ENCODE peak calls at places on chromosomes 6 and 20, in four cellular contexts. O is colonic mucosa; R is heart left ventricle; D is CD4-positive, CD25-positive, alpha-beta regulatory T cell. T is an unnamed sample. For H3K4me1, the result is how much of the 10 kb centered on the place peaks cover.

GRCh38 chr6:166556871-166557322 is 29.6 kb downstream of the RAMACL start:
- DNase-seq in O (peak), R (peak), D (no peak), T (no peak)

GRCh38 chr6:148971027-148971927 is 224.4 kb downstream of the UST start:
- DNase-seq in O (no peak), D (no peak), R (no peak), T (no peak)

GRCh38 chr6:63352587-63353281 is 33.0 kb upstream of the LGSN start:
- DNase-seq in O (peak), D (no peak), R (no peak), T (no peak)

GRCh38 chr20:16312998-16313397 is 260.2 kb downstream of the KIF16B start:
- DNase-seq in O (no peak), D (no peak), R (no peak), T (no peak)

GRCh38 chr6:118542184-118542952 is 5.7 kb upstream of the PLN start:
- DNase-seq in O (no peak), R (no peak), D (no peak), T (no peak)

GRCh38 chr6:108588586-108588985 is 27.9 kb downstream of the FOXO3 start:
- DNase-seq in R (no peak), O (peak), D (no peak), T (no peak)

GRCh38 chr6:16785496-16785895 is 24.2 kb upstream of the ATXN1 start:
- DNase-seq in D (no peak), O (no peak), R (no peak), T (no peak)

GRCh38 chr6:16752206-16752867 is 8.9 kb downstream of the ATXN1 start:
- DNase-seq in O (peak), R (no peak), D (no peak), T (no peak)

GRCh38 chr6:27891300-27891913 is 20.8 kb downstream of the OR2B2 start:
- DNase-seq in O (no peak), D (peak), R (no peak), T (no peak)

GRCh38 chr6:149449054-149449453 is 35.8 kb downstream of the ZC3H12D start:
- DNase-seq in O (no peak), R (no peak), D (no peak), T (no peak)

GRCh38 chr6:4371207-4371921 is 236.0 kb upstream of the ECI2 start:
- DNase-seq in O (no peak), R (no peak), D (no peak), T (no peak)

GRCh38 chr6:157001716-157002115 is 224.5 kb downstream of the ARID1B start:
- DNase-seq in D (no peak), R (no peak), O (no peak), T (no peak)

GRCh38 chr6:156996265-156996664 is 219.1 kb downstream of the ARID1B start:
- DNase-seq in R (no peak), O (no peak), D (no peak), T (no peak)

GRCh38 chr6:156998824-156999330 is 221.7 kb downstream of the ARID1B start:
- DNase-seq in D (no peak), R (no peak), O (no peak), T (no peak)

GRCh38 chr6:157002795-157003194 is 225.6 kb downstream of the ARID1B start:
- DNase-seq in D (no peak), R (no peak), O (no peak), T (no peak)

DNA sequence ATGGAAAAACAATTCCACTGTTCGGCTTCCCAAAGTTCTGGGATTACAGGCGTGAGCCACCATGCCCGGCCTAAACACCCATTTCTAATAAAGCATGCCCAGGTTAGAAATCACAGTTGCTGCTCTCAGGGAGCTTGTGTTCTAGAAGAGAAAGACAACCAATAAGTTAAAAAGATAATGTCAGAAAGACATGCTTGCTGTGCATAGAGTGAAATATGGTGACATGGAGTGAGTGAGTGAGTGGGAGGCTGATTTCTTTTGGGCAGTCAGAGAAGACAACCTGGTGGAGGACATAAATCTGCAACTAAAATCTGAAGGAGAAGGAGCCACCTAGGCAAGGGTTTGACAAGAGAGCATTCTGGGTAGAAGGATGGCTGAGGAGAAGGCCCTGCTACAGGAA is 222.6 kb downstream of the ARID1B start:
- DNase-seq in O (no peak), R (no peak), D (no peak), T (no peak)
- H3K4me1 ChIP-seq in O (under half), R (under half), D (under half), T (under half)

DNA sequence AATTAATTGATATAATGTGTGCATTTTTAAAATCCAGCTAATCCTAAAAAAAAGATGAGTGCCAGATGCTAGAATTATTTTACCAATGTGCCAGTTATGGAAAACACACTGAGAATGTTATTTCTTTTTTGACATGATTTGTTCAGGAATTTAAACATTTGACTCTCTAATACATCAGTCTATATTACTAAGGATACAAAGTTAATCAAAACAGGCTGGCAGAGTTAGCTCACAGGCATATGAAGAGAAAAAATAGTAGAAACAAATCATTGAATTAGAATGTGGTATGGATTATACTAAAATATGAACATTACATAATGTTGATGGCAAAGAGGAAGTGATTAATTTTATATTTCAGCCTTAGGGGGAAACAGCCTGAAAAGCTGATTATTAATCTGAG is 368.3 kb upstream of the GJE1 start:
- DNase-seq in R (no peak), O (no peak), D (no peak), T (no peak)
- H3K4me3 ChIP-seq in R (no peak), O (no peak), D (no peak), T (no peak)

GRCh38 chr6:161455848-161456247 is 182.0 kb upstream of the AGPAT4 start:
- DNase-seq in R (no peak), O (no peak), D (no peak), T (no peak)

GRCh38 chr6:161458199-161458598 is 184.3 kb upstream of the AGPAT4 start:
- DNase-seq in O (no peak), R (no peak), D (no peak), T (no peak)

GRCh38 chr6:161463061-161463460 is 189.2 kb upstream of the AGPAT4 start:
- DNase-seq in D (no peak), R (no peak), O (no peak), T (no peak)

GRCh38 chr6:161462148-161462547 is 188.3 kb upstream of the AGPAT4 start:
- DNase-seq in D (no peak), R (no peak), O (no peak), T (no peak)

GRCh38 chr6:161459008-161459407 is 185.1 kb upstream of the AGPAT4 start:
- DNase-seq in R (no peak), D (no peak), O (no peak), T (no peak)
- H3K27ac ChIP-seq in R (no peak), D (no peak), O (no peak), T (no peak)

GRCh38 chr20:34022154-34022842 is 28.6 kb downstream of the RALY start:
- DNase-seq in R (no peak), O (no peak), D (peak), T (no peak)
- H3K4me1 ChIP-seq in R (half or more), O (under half), D (half or more), T (half or more)

DNA sequence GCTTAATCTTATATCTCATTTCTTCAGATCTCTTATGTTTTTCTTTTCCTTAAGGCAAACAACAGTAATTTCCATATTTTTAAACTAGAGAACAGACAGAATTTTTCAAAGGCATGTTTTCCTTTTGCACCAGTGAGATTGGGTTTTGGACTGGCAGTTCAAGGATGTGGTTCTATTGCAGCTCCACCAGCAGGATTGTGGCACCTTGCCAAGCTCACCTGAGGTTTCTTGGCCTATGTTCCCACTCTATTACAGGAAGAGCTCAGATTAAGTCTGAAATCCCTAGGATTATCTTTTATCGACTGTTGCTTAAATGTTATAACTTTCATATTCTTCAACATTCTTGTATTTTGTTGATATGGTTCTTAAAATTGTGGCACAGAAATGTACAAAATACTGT is 218.9 kb downstream of the PLCB4 start:
- DNase-seq in D (no peak), O (peak), R (peak), T (no peak)
- H3K4me3 ChIP-seq in D (no peak), O (no peak), R (no peak), T (no peak)

GRCh38 chr20:3804254-3804751 is 8.2 kb downstream of the CDC25B start:
- DNase-seq in R (no peak), D (no peak), O (no peak), T (no peak)
- H3K27ac ChIP-seq in R (no peak), D (peak), O (no peak), T (peak)

DNA sequence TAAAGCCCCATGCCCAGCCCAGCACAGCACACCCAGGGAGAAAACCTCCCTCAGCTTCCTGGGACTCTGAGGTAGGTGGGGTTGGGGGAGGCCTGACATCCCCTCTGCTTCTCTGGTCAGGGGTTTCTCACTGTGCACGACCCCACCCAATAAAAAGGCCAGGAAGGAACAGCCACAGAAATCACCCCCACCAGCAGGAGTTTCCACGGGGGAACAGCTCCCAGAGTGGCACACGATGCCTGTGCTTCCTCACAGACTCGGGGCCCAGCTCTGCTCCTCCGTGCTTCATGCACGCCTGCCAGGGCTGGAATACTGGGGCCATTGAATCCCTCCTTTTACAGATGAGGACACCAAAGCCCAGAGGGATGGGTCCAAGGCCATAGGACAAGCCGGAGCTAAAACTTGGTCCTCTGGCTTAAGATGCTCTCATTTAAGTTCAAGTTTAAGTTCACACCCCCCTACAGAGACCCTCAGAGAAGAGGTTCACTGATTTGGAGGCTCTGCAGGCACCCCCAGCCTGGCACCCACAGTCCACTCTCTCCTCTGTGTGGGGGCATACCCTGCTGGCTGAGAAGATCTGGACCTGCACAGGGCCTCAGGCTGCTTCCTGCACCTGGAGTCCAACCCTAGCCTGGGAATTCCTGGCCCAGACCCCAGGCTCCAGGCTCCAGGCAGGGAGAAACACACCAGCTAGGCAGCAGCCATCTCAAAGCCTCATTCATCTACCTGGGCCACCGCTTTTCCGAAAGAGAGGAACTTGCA is 14.3 kb downstream of the ACSS1 start:
- DNase-seq in O (no peak), R (no peak), D (no peak), T (no peak)
- H3K4me1 ChIP-seq in O (under half), R (half or more), D (under half), T (under half)

T was measured in CD4-positive, alpha-beta memory T cell.